ENCODE peak calls at places on chromosomes 1 and 21, in eight cellular contexts. F is ovary, P is stomach, N is A549, H is tibial nerve, C is transverse colon, Q is K562, I is SK-N-SH. G is an unnamed sample.

GRCh38 chr21:46110499-46111192 is 12.7 kb downstream of the COL6A2 start:
- DNase-seq in C (peak; percentile 26), Q (peak; percentile 12), H (peak; percentile 7), N (no peak), I (peak; percentile 73), F (peak; percentile 80), P (peak; percentile 21), G (peak; percentile 92)

GRCh38 chr1:247337961-247338360 is 6.3 kb upstream of the ZNF496 start:
- DNase-seq in P (no peak), C (no peak), I (no peak), F (no peak), H (no peak), N (no peak), Q (no peak), G (no peak)

GRCh38 chr1:156663178-156663577 is 14.0 kb downstream of the NES start:
- DNase-seq in P (no peak), F (no peak), N (no peak), H (no peak), I (no peak), Q (peak; percentile 70), C (no peak), G (no peak)

GRCh38 chr1:193567937-193568336 is 381.5 kb upstream of the B3GALT2 start:
- DNase-seq in C (no peak), Q (no peak), N (no peak), P (no peak), I (no peak), F (no peak), H (no peak), G (no peak)

GRCh38 chr1:194150242-194150641 is 963.8 kb upstream of the B3GALT2 start:
- DNase-seq in F (no peak), H (no peak), P (no peak), I (no peak), C (no peak), N (no peak), Q (no peak), G (no peak)

GRCh38 chr1:116504308-116505156 is 66.3 kb downstream of the CD58 start:
- DNase-seq in H (peak; percentile 51), F (no peak), N (peak; percentile 8), I (no peak), C (peak; percentile 67), Q (peak; percentile 94), P (peak; percentile 60), G (no peak)

GRCh38 chr1:60895167-60896124 is 186.9 kb upstream of the NFIA start:
- DNase-seq in Q (peak; percentile 25), P (no peak), H (no peak), N (no peak), I (no peak), F (no peak), C (no peak), G (no peak)

GRCh38 chr1:41855713-41856112 is 63.0 kb downstream of the HIVEP3 start:
- DNase-seq in P (no peak), N (no peak), F (no peak), Q (no peak), H (no peak), I (no peak), C (no peak), G (no peak)

GRCh38 chr21:45060089-45060488 is 14.3 kb upstream of the ADARB1 start:
- DNase-seq in F (no peak), I (no peak), C (no peak), P (no peak), Q (no peak), H (no peak), N (no peak), G (no peak)

GRCh38 chr1:27724961-27725373 is 794 bp upstream of the FAM76A start:
- DNase-seq in P (peak; percentile 54), C (peak; percentile 9), I (peak; percentile 9), N (no peak), H (peak; percentile 13), Q (no peak), F (peak; percentile 51), G (no peak)

GRCh38 chr1:110615548-110616130 is 9.5 kb upstream of the KCNA2 start:
- DNase-seq in Q (peak; percentile 77), C (peak; percentile 67), P (peak; percentile 68), N (peak; percentile 65), I (peak; percentile 78), H (peak; percentile 74), F (peak; percentile 59), G (no peak)

GRCh38 chr1:50424045-50424939 is 1.0 kb upstream of the DMRTA2 start:
- DNase-seq in N (no peak), H (no peak), I (peak; percentile 54), P (no peak), F (no peak), C (no peak), Q (no peak), G (peak; percentile 64)

GRCh38 chr1:206855863-206856262 is 9.6 kb upstream of the IL20 start:
- DNase-seq in N (no peak), Q (no peak), C (no peak), I (no peak), F (no peak), H (no peak), P (no peak), G (no peak)

GRCh38 chr1:54459714-54460113 is 53.5 kb upstream of the SSBP3 start:
- DNase-seq in I (peak; percentile 56), F (peak; percentile 21), N (no peak), C (no peak), Q (no peak), H (no peak), P (no peak), G (no peak)

GRCh38 chr1:176178316-176178715 is 28.8 kb downstream of the COP1 start:
- DNase-seq in C (no peak), F (no peak), P (no peak), Q (no peak), N (no peak), I (no peak), H (no peak), G (no peak)

DNA sequence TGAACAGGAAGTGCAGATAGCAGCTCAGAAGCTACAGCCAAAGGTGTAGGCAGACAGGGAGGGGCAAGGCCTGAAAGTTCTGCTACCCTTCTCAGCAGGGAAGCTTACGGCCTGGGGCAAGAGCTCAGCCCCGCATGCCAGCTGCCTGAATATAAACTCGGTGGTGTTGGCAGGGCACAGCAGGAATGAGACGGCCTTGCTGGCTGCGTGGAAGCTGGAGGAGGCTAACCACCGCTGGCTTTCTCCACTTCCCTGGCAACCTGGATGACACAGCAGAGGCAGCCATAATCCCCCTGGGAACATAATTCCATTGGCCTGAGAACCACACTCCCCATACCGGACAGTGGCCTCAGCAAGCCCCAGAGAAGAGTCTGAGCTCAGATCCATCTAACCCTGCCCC is 81.9 kb upstream of the PRRC2C start:
- DNase-seq in H (no peak), P (no peak), C (no peak), I (no peak), F (no peak), N (no peak), Q (no peak), G (no peak)
- TF ChIP-seq CTCF in H (no peak), P (no peak), C (no peak), I (no peak), F (no peak), N (no peak), Q (no peak), G (no peak)

GRCh38 chr1:155207578-155208405 is at the start of gene THBS3:
- DNase-seq in N (no peak), Q (no peak), C (no peak), F (peak; percentile 71), I (peak; percentile 73), P (no peak), H (no peak), G (no peak)

GRCh38 chr1:155208656-155209372 is at the start of gene MTX1:
- DNase-seq in P (peak; percentile 82), I (peak; percentile 93), H (peak; percentile 83), F (peak; percentile 95), Q (peak; percentile 92), N (peak; percentile 76), C (peak; percentile 89), G (peak; percentile 97)

GRCh38 chr1:155206891-155207577 is 663 bp downstream of the THBS3 start:
- DNase-seq in C (peak; percentile 92), N (peak; percentile 82), Q (peak; percentile 82), H (peak; percentile 94), I (peak; percentile 83), P (peak; percentile 92), F (peak; percentile 89), G (peak; percentile 97)

GRCh38 chr1:155209373-155209721 is 852 bp downstream of the MTX1 start:
- DNase-seq in F (no peak), I (no peak), C (no peak), H (no peak), P (no peak), Q (no peak), N (no peak), G (no peak)

GRCh38 chr1:155208406-155208655 is 164 bp upstream of the MTX1 start:
- DNase-seq in Q (no peak), I (no peak), F (no peak), H (peak; percentile 84), N (no peak), P (no peak), C (no peak), G (no peak)
- H3K4me3 ChIP-seq in Q (peak overlapping the region; percentile 100), I (peak overlapping the region; percentile 65), F (peak overlapping the region; percentile 59), H (peak overlapping the region; percentile 75), N (peak overlapping the region; percentile 90), P (peak overlapping the region; percentile 77), C (peak overlapping the region; percentile 71), G (peak overlapping the region; percentile 84)

GRCh38 chr1:96292141-96292540 is 429.4 kb upstream of the PTBP2 start:
- DNase-seq in P (no peak), Q (no peak), C (no peak), F (no peak), H (no peak), N (no peak), I (no peak), G (no peak)
- TF ChIP-seq EP300 in P (no peak), Q (no peak), C (no peak), F (no peak), H (no peak), N (no peak), I (no peak), G (no peak)

GRCh38 chr1:48225579-48225978 is 3.1 kb downstream of the SLC5A9 start:
- DNase-seq in F (no peak), I (no peak), P (no peak), Q (no peak), N (no peak), H (no peak), C (no peak), G (no peak)

GRCh38 chr1:48232722-48233121 is 10.2 kb downstream of the SLC5A9 start:
- DNase-seq in H (no peak), C (no peak), N (no peak), I (no peak), Q (no peak), P (no peak), F (no peak), G (no peak)

GRCh38 chr1:48227165-48228013 is 4.9 kb downstream of the SLC5A9 start:
- DNase-seq in P (no peak), H (no peak), C (no peak), N (no peak), F (no peak), I (no peak), Q (no peak), G (no peak)

GRCh38 chr1:48229309-48229708 is 6.8 kb downstream of the SLC5A9 start:
- DNase-seq in H (no peak), N (no peak), P (no peak), Q (no peak), C (no peak), F (no peak), I (no peak), G (no peak)

DNA sequence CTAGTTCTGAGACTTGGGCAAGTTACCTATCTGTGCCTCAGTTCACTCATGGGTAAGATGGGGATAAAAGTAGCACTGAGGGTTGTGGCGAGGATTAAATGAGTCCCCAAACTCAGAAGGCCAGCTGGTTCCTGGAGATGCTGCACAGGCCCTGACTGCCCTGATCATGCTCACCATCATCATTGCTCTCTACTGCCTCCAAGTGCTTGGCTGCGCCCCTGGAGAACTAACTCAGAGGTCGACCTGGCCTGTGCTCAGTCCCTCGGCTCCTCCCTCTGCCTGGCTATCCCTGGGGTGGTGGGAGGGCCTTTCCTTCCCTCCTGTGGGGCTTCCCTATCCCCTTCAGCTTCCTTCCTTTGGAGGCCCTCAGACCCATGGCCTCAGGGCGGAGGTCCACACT is 5.6 kb downstream of the SLC5A9 start:
- DNase-seq in N (no peak), C (no peak), F (no peak), I (peak; percentile 19), H (no peak), P (no peak), Q (no peak), G (no peak)
- TF ChIP-seq CTCF in N (no peak), C (no peak), F (no peak), I (no peak), H (no peak), P (no peak), Q (no peak), G (no peak)

G was measured in esophagus muscularis mucosa.